ENCODE peak calls at places on chromosomes 6 and 20, in eight cellular contexts. C, A, V, G, M, F, B and U are unnamed samples. For H3K36me3 and H3K4me1, the result is how much of the 10 kb centered on the place peaks cover.

GRCh38 chr6:53168516-53169257 is 20.0 kb upstream of the GCM1 start:
- DNase-seq in A (no peak), V (peak), M (peak), C (no peak), B (no peak), F (no peak), G (peak), U (peak)

GRCh38 chr6:53492860-53493634 is 51.9 kb downstream of the GCLC start:
- DNase-seq in F (peak), G (peak), B (peak), C (no peak), V (peak), A (peak), M (peak), U (peak)

GRCh38 chr20:3557237-3557636 is 86.4 kb downstream of the ATRN start:
- DNase-seq in B (no peak), F (no peak), A (no peak), M (no peak), G (no peak), V (no peak), C (no peak), U (no peak)

GRCh38 chr6:80607814-80608391 is 501.4 kb downstream of the BCKDHB start:
- DNase-seq in M (peak), A (no peak), B (no peak), C (no peak), F (no peak), V (peak), G (peak), U (peak)

GRCh38 chr6:111888928-111889696 is 15.9 kb upstream of the FYN start:
- DNase-seq in A (peak), G (peak), F (no peak), B (no peak), M (no peak), V (peak), C (no peak), U (peak)

GRCh38 chr6:43993881-43994523 is 133.2 kb downstream of the MRPL14 start:
- DNase-seq in A (no peak), G (no peak), C (no peak), B (no peak), F (no peak), V (no peak), M (no peak), U (no peak)

GRCh38 chr6:12472601-12473038 is 182.5 kb downstream of the EDN1 start:
- DNase-seq in V (peak), A (no peak), B (no peak), C (no peak), F (no peak), M (peak), G (peak), U (no peak)

GRCh38 chr6:134295953-134296553 is 21.9 kb downstream of the SGK1 start:
- DNase-seq in G (peak), C (peak), B (peak), A (no peak), V (peak), F (peak), M (peak), U (peak)

GRCh38 chr20:36249450-36249849 is 13.2 kb downstream of the AAR2 start:
- DNase-seq in C (no peak), G (no peak), F (no peak), A (no peak), M (no peak), B (no peak), V (no peak), U (no peak)
- H3K36me3 ChIP-seq in C (under half), G (under half), F (under half), A (under half), M (under half), B (under half), V (under half), U (half or more)

DNA sequence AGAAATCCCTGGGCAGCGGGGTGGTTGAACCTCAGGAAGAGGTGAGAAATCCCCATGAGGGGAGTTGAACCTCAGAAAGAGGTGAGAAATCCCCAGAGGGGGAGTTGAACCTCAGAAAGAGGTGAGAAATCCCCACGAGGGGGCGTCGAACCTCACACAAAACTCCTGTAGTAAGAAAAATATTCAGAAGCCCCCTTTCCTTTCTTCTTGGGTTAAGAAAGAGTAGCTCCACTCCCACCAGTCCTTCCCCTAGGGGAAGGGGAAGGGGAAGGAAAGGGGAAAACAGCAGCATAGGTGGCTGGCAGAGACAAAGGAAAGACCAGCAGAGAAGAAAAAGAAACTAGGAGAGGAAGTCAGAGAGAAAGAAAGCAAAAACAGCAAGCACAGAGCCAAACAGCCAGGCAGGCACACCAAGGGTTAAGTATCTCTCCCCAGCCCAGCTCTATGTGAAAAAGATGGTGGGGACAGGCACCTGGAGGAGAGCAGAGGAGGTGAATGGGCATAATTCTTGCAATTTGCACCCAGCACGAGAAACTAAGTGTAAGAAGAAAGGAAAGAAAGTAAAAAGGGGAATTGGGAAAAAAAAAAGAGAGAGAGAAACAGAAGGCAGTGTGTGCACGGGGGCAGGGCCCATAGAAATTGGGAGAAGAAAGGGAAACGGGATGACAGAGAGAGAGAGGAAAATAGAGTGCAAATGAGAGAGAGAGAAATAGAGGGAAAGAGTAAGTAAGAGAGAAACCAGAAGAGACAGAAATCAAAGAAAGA is 88.2 kb downstream of the PLG start:
- DNase-seq in F (peak), A (no peak), M (no peak), C (no peak), V (no peak), B (no peak), G (peak), U (no peak)
- H3K9ac ChIP-seq in F (peak), A (no peak), M (no peak), C (no peak), V (no peak), B (no peak), G (no peak), U (peak)

GRCh38 chr6:157637941-157638340 is 185.1 kb upstream of the SNX9 start:
- DNase-seq in A (no peak), V (no peak), F (no peak), B (no peak), G (no peak), C (no peak), M (no peak), U (no peak)

GRCh38 chr6:157632821-157633220 is 190.2 kb upstream of the SNX9 start:
- DNase-seq in G (peak), M (peak), V (peak), A (no peak), C (no peak), B (no peak), F (no peak), U (peak)

GRCh38 chr6:157637516-157637915 is 185.5 kb upstream of the SNX9 start:
- DNase-seq in G (no peak), M (no peak), F (no peak), B (no peak), C (no peak), A (no peak), V (no peak), U (no peak)

GRCh38 chr6:157634566-157634965 is 188.5 kb upstream of the SNX9 start:
- DNase-seq in V (no peak), F (no peak), M (no peak), A (no peak), C (no peak), G (no peak), B (no peak), U (no peak)

DNA sequence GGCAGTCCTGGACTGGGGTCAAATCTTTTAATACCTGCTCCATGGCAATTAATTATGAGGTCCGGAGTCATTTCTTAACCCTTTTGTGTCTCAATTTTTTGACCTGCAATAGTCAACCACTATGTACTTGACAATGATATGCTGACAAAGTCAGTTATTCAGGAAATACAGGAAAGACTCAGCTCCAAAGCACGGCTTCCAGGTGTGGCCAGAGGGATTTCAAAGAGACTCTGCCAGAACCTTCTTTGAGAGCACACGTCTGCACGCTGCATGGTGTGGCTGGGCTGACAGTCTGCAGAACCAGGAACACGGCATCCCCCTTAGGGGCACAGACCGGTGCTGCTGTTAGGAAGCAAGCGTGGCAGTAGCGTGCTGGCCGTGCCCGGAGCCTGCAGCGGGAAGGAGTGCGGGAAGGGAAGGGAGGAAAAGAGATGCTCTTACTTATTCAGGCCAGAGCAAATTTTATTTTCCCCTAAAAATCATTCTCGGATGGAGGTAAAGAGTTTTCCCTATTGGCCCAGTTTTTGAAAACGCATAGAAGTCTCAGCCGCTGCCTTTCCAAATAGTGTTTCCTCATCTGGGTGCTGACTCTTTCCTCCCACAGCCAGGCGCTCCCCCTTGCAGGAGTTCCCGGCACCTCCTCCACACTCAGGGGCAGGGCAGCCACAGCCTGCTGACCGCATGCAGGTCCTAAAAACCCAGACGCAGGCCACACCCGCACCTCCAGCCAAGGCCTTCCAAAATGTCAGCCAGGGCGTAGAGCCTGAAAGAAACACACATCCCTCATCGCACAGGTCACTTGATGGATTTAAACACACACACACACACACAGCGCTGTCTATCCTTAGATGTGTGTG is 187.4 kb upstream of the SNX9 start:
- DNase-seq in C (no peak), A (no peak), V (peak), F (no peak), B (no peak), G (no peak), M (no peak), U (no peak)
- H3K4me1 ChIP-seq in C (under half), A (under half), V (under half), F (under half), B (under half), G (under half), M (under half), U (under half)

GRCh38 chr20:49252556-49253350 is 25.1 kb downstream of the ZNFX1 start:
- DNase-seq in A (no peak), G (no peak), B (no peak), F (no peak), M (no peak), V (no peak), C (no peak), U (no peak)

GRCh38 chr20:49260218-49260617 is 17.6 kb downstream of the ZNFX1 start:
- DNase-seq in B (no peak), C (no peak), F (no peak), A (no peak), V (no peak), M (no peak), G (no peak), U (no peak)

GRCh38 chr20:49259284-49259683 is 18.6 kb downstream of the ZNFX1 start:
- DNase-seq in A (no peak), B (no peak), C (no peak), G (no peak), M (no peak), V (no peak), F (no peak), U (no peak)

GRCh38 chr20:49259799-49260198 is 18.1 kb downstream of the ZNFX1 start:
- DNase-seq in B (no peak), G (no peak), M (no peak), V (no peak), A (no peak), F (no peak), C (no peak), U (no peak)

GRCh38 chr20:49256261-49256660 is 21.6 kb downstream of the ZNFX1 start:
- DNase-seq in V (no peak), G (no peak), B (no peak), A (no peak), F (no peak), C (no peak), M (no peak), U (no peak)
- H3K36me3 ChIP-seq in V (under half), G (half or more), B (under half), A (half or more), F (half or more), C (under half), M (half or more), U (half or more)

DNA sequence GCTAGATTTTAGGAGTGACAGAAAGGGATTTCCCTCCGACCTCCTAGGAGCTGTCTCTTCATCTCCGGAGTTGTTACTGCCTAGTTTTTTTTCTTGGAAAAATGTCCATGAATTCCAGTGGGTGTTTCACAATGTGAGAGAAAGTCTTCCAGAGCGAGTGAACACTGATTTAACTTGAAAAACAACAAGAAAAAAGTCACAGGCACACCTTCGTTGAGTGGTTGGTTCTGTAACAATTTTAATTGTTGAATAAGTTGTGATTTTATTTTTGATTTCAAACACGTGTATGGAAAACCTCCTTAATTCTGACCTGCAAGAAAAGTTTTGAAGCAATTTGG is 2.9 kb downstream of the TFAP2C start:
- DNase-seq in F (no peak), G (peak), M (no peak), V (no peak), A (no peak), B (no peak), C (no peak), U (peak)
- H3K9ac ChIP-seq in F (no peak), G (peak), M (peak), V (no peak), A (no peak), B (no peak), C (no peak), U (no peak)

GRCh38 chr6:35312076-35312762 is 14.6 kb downstream of the DEF6 start:
- DNase-seq in A (no peak), M (no peak), V (no peak), F (no peak), C (no peak), G (no peak), B (no peak), U (no peak)

GRCh38 chr6:35311390-35312075 is 13.9 kb downstream of the DEF6 start:
- DNase-seq in G (no peak), F (no peak), M (no peak), C (no peak), V (no peak), B (no peak), A (no peak), U (no peak)

GRCh38 chr6:35312763-35313125 is 15.1 kb downstream of the DEF6 start:
- DNase-seq in M (no peak), B (no peak), V (no peak), G (no peak), A (no peak), F (no peak), C (no peak), U (no peak)

GRCh38 chr6:35310265-35310831 is 12.7 kb downstream of the DEF6 start:
- DNase-seq in F (no peak), M (no peak), B (no peak), A (no peak), V (no peak), C (no peak), G (no peak), U (no peak)

GRCh38 chr6:35309611-35310264 is 12.1 kb downstream of the DEF6 start:
- DNase-seq in F (no peak), C (no peak), B (no peak), G (no peak), M (no peak), V (no peak), A (no peak), U (no peak)
- H3K4me1 ChIP-seq in F (under half), C (under half), B (under half), G (under half), M (under half), V (under half), A (under half), U (under half)

DNA sequence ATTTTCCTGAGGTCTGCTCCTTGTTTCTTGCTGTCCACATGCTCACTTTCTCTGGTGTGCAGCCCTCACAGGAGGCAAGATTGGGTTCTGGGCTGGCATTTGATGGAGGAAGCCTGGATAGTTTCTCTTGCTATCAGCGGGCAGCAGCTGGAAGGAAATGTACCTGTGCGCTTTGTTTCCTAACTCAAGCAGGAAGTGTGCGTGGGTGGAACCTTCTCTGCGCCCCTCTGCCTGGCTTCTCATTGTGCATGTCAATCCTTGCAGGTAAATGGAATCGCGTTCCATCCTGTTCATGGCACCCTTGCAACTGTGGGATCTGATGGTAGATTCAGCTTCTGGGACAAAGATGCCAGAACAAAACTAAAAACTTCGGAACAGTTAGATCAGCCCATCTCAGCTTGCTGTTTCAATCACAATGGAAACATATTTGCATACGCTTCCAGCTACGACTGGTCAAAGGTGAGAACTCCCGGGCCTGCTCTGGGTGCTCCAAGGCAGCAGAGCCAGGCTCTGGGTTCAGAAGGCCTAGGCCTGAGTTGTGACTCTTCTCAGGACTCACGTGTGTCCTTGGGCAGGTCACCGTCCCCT is 16.8 kb upstream of the RBM38 start:
- DNase-seq in V (no peak), F (no peak), C (no peak), A (no peak), B (no peak), M (no peak), G (no peak), U (no peak)
- H3K36me3 ChIP-seq in V (under half), F (half or more), C (under half), A (under half), B (under half), M (under half), G (under half), U (half or more)

GRCh38 chr6:125918230-125918629 is 38.3 kb upstream of the HINT3 start:
- DNase-seq in B (no peak), C (peak), G (no peak), V (no peak), A (no peak), M (no peak), F (no peak), U (no peak)
- H3K9ac ChIP-seq in B (no peak), C (peak), G (peak), V (no peak), A (no peak), M (no peak), F (no peak), U (peak)

DNA sequence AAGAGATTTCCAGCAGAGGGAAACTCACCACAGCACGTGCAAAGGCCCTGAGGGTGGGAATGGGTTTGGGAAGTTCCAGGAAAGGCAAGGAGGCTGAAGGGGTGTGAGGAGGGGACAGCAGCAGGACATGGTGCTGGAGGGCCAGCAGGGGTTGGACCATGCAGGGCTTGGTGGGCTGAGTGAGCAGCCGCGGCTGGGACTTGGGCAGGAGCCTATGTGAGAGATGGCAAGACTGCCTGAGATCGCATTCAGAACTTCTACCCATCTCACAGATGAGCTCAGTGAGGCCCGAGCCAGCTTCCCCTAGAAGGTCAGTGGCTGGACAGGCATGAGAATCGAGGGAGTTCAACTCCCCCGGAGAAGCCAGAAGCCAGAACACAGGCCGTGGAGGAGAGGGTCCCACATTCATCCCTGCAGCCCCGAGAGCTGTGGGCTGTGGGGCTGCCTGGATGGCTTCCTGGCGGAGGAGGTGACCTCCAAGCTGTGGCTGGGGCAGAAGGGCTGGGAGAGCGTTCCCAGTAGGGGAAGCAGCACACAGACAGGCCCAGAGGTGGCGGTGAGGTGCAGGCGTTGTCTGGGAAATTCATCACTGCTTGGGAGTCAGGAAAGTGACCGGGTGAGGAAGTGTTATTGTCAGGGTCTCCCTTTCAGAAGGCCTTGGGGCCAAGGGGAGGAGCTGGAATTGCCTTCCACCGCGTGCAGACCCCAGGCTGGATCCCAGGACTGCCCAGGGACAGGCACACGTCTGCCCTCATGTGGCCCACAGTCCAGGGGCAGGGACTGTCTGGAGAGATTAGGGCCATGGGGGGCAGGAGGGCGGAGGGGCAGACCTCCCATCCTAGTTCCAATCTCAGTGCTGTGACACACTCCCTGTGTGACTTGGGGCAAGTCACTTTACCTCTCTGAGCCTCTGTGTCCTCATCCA is 103.8 kb downstream of the CEBPB start:
- DNase-seq in M (no peak), V (no peak), F (no peak), C (no peak), B (no peak), G (no peak), A (no peak), U (no peak)
- H3K4me1 ChIP-seq in M (under half), V (under half), F (under half), C (under half), B (under half), G (under half), A (under half), U (under half)